ENCODE peak calls at places on chromosome 7, in four cellular contexts. N is ovary, V is HCT116, J is heart left ventricle. B is an unnamed sample.

GRCh38 chr7:43764807-43765491 is 6.5 kb downstream of the BLVRA start:
- DNase-seq in J (no peak), N (no peak), V (no peak), B (no peak)

GRCh38 chr7:13903997-13904396 is 85.5 kb downstream of the ETV1 start:
- DNase-seq in N (no peak), V (no peak), J (no peak), B (no peak)

GRCh38 chr7:32290015-32290414 is 200.2 kb downstream of the LSM5 start:
- DNase-seq in V (no peak), N (no peak), J (peak), B (no peak)

GRCh38 chr7:99080679-99081078 is 63.2 kb downstream of the SMURF1 start:
- DNase-seq in V (no peak), J (no peak), N (no peak), B (no peak)

GRCh38 chr7:8125680-8126444 is 136.1 kb downstream of the ICA1 start:
- DNase-seq in N (no peak), J (peak), V (no peak), B (peak)

GRCh38 chr7:98203261-98203963 is 7.8 kb upstream of the BHLHA15 start:
- DNase-seq in J (no peak), V (no peak), N (no peak), B (no peak)

GRCh38 chr7:37234928-37235327 is 213.7 kb downstream of the ELMO1 start:
- DNase-seq in N (no peak), J (no peak), V (peak), B (no peak)

GRCh38 chr7:16655394-16655793 is 9.4 kb downstream of the BZW2 start:
- DNase-seq in V (no peak), J (no peak), N (no peak), B (no peak)

GRCh38 chr7:117718116-117718515 is 155.1 kb downstream of the CTTNBP2 start:
- DNase-seq in J (no peak), V (no peak), N (no peak), B (no peak)

GRCh38 chr7:73717991-73718405 is 1.5 kb downstream of the STX1A start:
- DNase-seq in J (no peak), V (peak), N (no peak), B (no peak)

GRCh38 chr7:73718438-73718881 is 1.0 kb downstream of the STX1A start:
- DNase-seq in V (no peak), N (no peak), J (no peak), B (no peak)

GRCh38 chr7:73716318-73716890 is 3.1 kb downstream of the STX1A start:
- DNase-seq in N (no peak), V (no peak), J (no peak), B (no peak)

GRCh38 chr7:73717025-73717807 is 2.3 kb downstream of the STX1A start:
- DNase-seq in J (no peak), N (no peak), V (no peak), B (no peak)

DNA sequence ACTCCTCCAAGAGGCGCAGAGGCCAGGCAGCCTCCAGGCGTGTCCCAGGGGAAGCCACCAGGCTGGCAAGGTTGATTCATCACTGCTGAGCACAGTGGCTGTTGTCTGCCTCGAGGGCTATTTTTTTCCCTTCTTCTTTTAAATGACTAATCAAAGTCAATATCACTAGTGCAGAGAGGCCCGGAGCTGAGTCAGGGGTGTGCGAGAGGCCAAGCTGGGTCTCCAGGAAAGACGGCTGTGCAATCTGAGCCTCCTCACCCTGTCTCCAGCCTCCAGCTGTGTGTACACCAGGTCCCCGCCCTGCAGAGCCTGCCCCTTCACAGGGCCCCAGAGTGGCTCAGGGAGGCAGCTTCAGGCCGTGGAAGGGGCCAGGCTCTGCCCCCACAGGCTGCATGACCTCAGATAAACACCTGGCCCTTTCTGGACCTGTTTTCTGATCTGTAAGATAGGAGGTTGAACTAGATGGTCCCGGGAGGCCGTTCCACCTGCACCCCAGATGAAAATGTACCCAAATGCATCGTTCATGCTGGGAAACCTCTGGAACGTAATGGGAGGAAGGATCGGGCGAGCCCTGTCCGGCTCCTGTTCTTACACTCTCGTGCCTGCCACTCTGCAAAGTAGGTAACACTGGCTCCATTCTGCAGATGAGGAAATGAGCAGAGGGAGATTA is 3.7 kb downstream of the STX1A start:
- DNase-seq in N (no peak), V (peak), J (no peak), B (no peak)
- H3K4me3 ChIP-seq in N (no peak), V (no peak), J (no peak), B (no peak)

GRCh38 chr7:23275906-23276305 is 23.2 kb upstream of the MALSU1 start:
- DNase-seq in V (no peak), N (no peak), J (no peak), B (no peak)

GRCh38 chr7:23276947-23277346 is 22.2 kb upstream of the MALSU1 start:
- DNase-seq in V (no peak), N (no peak), J (no peak), B (no peak)

GRCh38 chr7:23273141-23273599 is 26.0 kb upstream of the MALSU1 start:
- DNase-seq in N (peak), V (peak), J (peak), B (peak)

GRCh38 chr7:23277359-23277989 is 21.7 kb upstream of the MALSU1 start:
- DNase-seq in N (no peak), V (peak), J (no peak), B (no peak)

GRCh38 chr7:23276381-23276780 is 22.8 kb upstream of the MALSU1 start:
- DNase-seq in N (no peak), J (no peak), V (no peak), B (no peak)
- TF ChIP-seq CTCF in N (no peak), J (no peak), V (peak), B (no peak)

DNA sequence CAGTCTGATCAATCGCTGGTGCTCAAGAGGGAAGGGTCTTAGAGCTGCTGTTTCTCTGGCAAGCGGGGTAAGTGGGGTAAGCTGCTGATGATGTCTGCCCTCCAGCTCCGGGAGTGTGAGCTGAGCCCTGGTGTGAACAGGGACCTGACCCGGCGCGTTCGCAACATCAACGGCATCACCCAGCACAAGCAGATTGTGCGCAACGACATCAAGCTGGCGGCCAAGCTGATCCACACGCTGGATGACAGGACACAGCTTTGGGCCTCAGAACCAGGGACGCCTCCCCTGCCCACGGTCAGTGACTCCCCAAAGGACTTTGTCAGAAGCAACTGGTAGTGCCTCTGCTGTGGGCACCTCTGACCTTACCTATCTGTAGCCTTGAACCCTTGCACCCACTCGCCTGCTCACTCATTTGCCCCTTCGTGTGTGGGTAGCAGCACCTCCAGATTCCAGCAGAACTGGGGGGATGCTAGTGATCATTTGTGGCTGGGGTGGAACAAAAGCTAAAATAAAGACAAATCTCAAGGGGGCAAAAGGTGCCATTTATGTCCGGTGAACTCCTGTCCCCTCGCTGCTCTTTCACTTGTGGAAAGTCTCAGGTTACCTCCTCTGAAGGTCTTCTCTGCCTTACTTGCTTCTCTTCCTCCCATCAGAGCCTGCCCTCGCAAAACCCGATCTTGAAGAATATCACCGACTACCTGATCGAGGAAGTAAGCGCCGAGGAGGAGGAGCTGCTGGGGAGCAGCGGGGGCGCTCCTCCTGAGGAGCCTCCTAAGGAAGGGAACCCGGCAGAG is 3.2 kb downstream of the UFSP1 start:
- DNase-seq in N (no peak), J (no peak), V (no peak), B (no peak)
- TF ChIP-seq POLR2A in N (no peak), J (no peak), V (no peak), B (no peak)

GRCh38 chr7:39413866-39414668 is 152.1 kb upstream of the YAE1 start:
- DNase-seq in J (peak), N (peak), V (peak), B (no peak)
- H3K4me3 ChIP-seq in J (peak), N (peak), V (peak), B (peak)

B was measured in esophagus squamous epithelium.